ENCODE peak calls at places on chromosomes 4 and X, in four cellular contexts. V is activated B cell treated with CpG ODN at 0.5 μM for 24 hours, J is breast epithelium, Z is AG04449. N is an unnamed sample.
A peak's percentile ranks its signal among the peaks of the same experiment; 100 is the strongest.

GRCh38 chrX:151153086-151153485 is 23.3 kb upstream of the GPR50 start:
- DNase-seq in V (no peak), J (no peak), Z (no peak), N (no peak)

GRCh38 chr4:6063684-6064083 is 45.5 kb upstream of the C4orf50 start:
- DNase-seq in V (no peak), J (no peak), Z (no peak), N (no peak)

GRCh38 chrX:150036181-150036580 is 97.9 kb upstream of the EOLA2 start:
- DNase-seq in V (no peak), J (no peak), Z (no peak), N (no peak)

GRCh38 chr4:92251711-92252110 is 52.1 kb upstream of the GRID2 start:
- DNase-seq in V (no peak), J (no peak), Z (no peak), N (no peak)

GRCh38 chrX:51002160-51002632 is 91.7 kb downstream of the BMP15 start:
- DNase-seq in V (no peak), J (no peak), Z (no peak), N (peak; percentile 55)

GRCh38 chr4:158530391-158530790 is 8.7 kb downstream of the RXFP1 start:
- DNase-seq in V (no peak), J (no peak), Z (no peak), N (no peak)

GRCh38 chr4:6446130-6446482 is 26.3 kb downstream of the PPP2R2C start:
- DNase-seq in V (no peak), J (no peak), Z (no peak), N (no peak)

GRCh38 chrX:12967711-12968465 is 7.0 kb upstream of the TMSB4X start:
- DNase-seq in V (no peak), J (no peak), Z (no peak), N (no peak)

GRCh38 chr4:55032788-55033187 is 92.6 kb downstream of the KDR start:
- DNase-seq in V (no peak), J (no peak), Z (no peak), N (no peak)

GRCh38 chr4:102411416-102411815 is 66.1 kb upstream of the SLC39A8 start:
- DNase-seq in V (no peak), J (no peak), Z (no peak), N (no peak)

DNA sequence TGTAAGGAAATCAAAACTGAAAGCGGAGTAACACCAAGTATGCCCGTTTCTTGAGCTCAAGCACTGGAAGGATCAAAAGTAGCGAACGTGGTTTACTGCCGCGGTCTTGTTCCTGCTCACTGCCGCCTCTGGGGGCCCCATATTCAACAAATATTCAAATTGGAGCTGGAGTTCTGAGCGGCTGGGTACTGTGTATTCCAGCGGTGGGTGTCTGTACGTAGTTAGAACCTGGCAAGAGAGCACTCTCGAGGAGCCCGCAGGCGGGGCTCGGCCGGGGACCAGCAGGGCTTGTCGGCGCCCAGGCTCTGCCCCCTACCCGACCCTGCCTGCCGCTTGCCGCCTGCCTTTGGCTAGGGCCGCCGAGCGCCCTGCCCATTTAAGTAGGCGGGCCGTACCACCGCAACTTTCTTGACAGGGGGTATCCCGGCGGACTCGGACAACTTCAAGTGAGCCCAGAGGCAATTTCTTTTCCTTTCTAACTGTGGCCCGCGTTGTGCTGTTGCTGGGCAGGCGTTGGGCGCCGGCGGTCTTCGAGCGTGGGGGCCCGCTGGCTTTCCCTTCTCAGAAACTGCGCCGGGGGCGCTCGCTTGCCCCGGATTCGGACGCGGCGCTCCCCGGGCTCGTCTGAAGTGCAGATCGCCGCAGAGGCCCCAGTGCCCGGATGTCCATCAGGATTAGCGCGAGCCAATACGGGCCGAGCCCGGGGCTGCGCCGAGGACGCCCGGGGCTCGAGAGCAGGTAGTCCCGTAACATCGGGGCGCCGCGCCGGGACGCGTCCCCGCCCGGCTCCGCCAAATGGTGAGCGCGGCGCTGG is 71.9 kb downstream of the AFF1 start:
- DNase-seq in V (peak; percentile 93), J (peak; percentile 92), Z (peak; percentile 58), N (peak; percentile 86)
- TF ChIP-seq CTCF in V (no peak), J (peak; percentile 21), Z (peak; percentile 6), N (peak; percentile 14)

GRCh38 chr4:1325176-1325480 is 21.9 kb upstream of the UVSSA start:
- DNase-seq in V (no peak), J (no peak), Z (no peak), N (no peak)

GRCh38 chr4:1325681-1326635 is 21.1 kb upstream of the UVSSA start:
- DNase-seq in V (no peak), J (no peak), Z (no peak), N (no peak)

GRCh38 chr4:1321946-1322650 is 24.9 kb upstream of the UVSSA start:
- DNase-seq in V (no peak), J (no peak), Z (no peak), N (no peak)

GRCh38 chr4:1323280-1323634 is 23.8 kb upstream of the UVSSA start:
- DNase-seq in V (no peak), J (no peak), Z (no peak), N (no peak)

GRCh38 chr4:1323635-1324442 is 23.2 kb upstream of the UVSSA start:
- DNase-seq in V (no peak), J (no peak), Z (peak; percentile 80), N (no peak)
- TF ChIP-seq CTCF in V (no peak), J (no peak), Z (no peak), N (no peak)

GRCh38 chr4:11416767-11417113 is 12.0 kb downstream of the HS3ST1 start:
- DNase-seq in V (no peak), J (no peak), Z (no peak), N (no peak)

GRCh38 chr4:11416071-11416766 is 12.5 kb downstream of the HS3ST1 start:
- DNase-seq in V (no peak), J (no peak), Z (no peak), N (no peak)

GRCh38 chr4:11420327-11420726 is 8.4 kb downstream of the HS3ST1 start:
- DNase-seq in V (no peak), J (no peak), Z (no peak), N (no peak)

GRCh38 chr4:11421116-11421515 is 7.6 kb downstream of the HS3ST1 start:
- DNase-seq in V (no peak), J (no peak), Z (no peak), N (no peak)

DNA sequence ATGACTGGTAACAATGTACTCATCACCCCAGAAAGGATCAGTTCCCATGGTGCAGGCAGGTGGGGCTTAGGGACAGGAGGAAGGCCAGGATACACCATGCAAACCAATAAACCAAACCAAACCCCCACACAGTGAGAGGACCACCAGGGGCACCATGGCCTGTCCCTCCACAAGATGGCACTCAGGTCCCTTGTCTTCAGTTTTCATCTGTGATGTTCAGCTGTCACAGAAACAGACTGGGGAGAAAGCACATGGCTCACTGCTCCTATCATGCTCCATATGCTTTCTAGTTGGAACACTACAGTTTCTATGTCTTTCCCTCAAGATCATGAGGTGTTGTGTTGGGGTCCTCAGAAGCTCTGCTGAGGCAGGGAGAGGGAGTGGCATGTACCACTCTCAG is 10.1 kb downstream of the HS3ST1 start:
- DNase-seq in V (no peak), J (no peak), Z (no peak), N (no peak)
- TF ChIP-seq CTCF in V (no peak), J (no peak), Z (no peak), N (no peak)

GRCh38 chr4:4766570-4766969 is 92.9 kb upstream of the MSX1 start:
- DNase-seq in V (no peak), J (no peak), Z (no peak), N (no peak)
- TF ChIP-seq CTCF in V (no peak), J (no peak), Z (no peak), N (no peak)

GRCh38 chr4:9764155-9764696 is 17.2 kb upstream of the DRD5 start:
- DNase-seq in V (no peak), J (no peak), Z (no peak), N (no peak)

GRCh38 chr4:9762823-9763475 is 18.5 kb upstream of the DRD5 start:
- DNase-seq in V (no peak), J (no peak), Z (peak; percentile 4), N (peak; percentile 30)

GRCh38 chr4:9771069-9771468 is 10.4 kb upstream of the DRD5 start:
- DNase-seq in V (no peak), J (no peak), Z (no peak), N (no peak)

GRCh38 chr4:9765091-9765490 is 16.3 kb upstream of the DRD5 start:
- DNase-seq in V (no peak), J (no peak), Z (no peak), N (no peak)
- TF ChIP-seq CTCF in V (no peak), J (no peak), Z (no peak), N (no peak)

DNA sequence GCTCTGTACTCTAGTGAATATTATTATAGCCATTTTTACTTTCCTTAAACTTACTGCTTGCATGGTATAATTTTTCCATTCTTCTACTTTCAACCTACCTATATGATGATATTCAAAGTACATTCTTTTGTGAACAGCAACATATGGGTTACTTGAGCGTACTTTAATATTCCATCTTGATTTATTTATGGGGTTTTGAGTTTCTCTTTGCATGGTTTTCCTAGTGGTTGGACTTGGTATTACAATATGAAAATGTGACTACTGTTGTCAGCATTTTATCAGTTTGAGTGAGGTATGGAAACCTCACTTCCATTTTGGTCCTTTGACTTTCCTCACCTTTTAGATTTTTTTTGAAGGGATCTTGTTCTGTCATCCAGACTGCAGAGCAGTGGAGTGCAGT is 35.9 kb downstream of the ADGRG4 start:
- DNase-seq in V (no peak), J (no peak), Z (no peak), N (no peak)
- TF ChIP-seq CTCF in V (no peak), J (no peak), Z (no peak), N (no peak)

GRCh38 chr4:76736434-76736833 is 161.5 kb downstream of the SOWAHB start:
- DNase-seq in V (no peak), J (no peak), Z (peak; percentile 81), N (no peak)

GRCh38 chr4:76737180-76737579 is 160.8 kb downstream of the SOWAHB start:
- DNase-seq in V (no peak), J (no peak), Z (no peak), N (no peak)

GRCh38 chr4:76729991-76730390 is 168.0 kb downstream of the SOWAHB start:
- DNase-seq in V (no peak), J (no peak), Z (no peak), N (no peak)

GRCh38 chr4:76732246-76732645 is 165.7 kb downstream of the SOWAHB start:
- DNase-seq in V (no peak), J (no peak), Z (no peak), N (no peak)

DNA sequence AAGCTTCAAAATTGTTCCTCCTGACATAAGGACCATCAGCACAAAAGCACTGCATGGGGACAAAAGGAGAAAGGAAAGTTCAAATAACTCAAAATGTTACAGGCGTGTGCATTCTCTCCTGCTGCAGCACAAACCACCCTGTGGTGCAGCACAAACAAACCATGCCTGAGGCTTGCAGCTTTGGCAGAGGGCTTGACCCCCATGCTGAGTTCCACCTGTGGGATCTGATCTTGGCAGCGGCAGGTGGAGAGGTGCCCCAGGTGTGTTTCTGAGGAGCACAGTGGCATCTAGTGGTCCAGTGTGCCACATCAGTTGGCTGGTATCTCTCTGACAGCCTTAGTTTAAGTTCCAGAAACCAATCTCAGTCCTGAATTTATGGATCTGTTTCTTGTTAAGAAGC is 164.6 kb downstream of the SOWAHB start:
- DNase-seq in V (no peak), J (peak; percentile 71), Z (no peak), N (no peak)
- TF ChIP-seq CTCF in V (no peak), J (peak; percentile 34), Z (peak; percentile 2), N (no peak)

GRCh38 chr4:67134616-67135015 is 410.7 kb downstream of the CENPC start:
- DNase-seq in V (no peak), J (no peak), Z (no peak), N (no peak)
- TF ChIP-seq CTCF in V (no peak), J (no peak), Z (no peak), N (no peak)